ENCODE peak calls at places on chromosomes 6 and 20, in eight cellular contexts. L is HEK293T; R is cardiac muscle cell; S is LoVo; P is A172; O is effector CD4-positive, alpha-beta T cell; X is H54; Q is nephron progenitor cell. M is an unnamed sample.
A peak's percentile ranks its signal among the peaks of the same experiment; 100 is the strongest.

GRCh38 chr6:114648847-114649246 is 306.0 kb upstream of the HS3ST5 start:
- DNase-seq in L (no peak), R (no peak), S (no peak), P (no peak), O (no peak), X (no peak), Q (no peak), M (no peak)

GRCh38 chr6:159654483-159655098 is 38.5 kb downstream of the SOD2 start:
- DNase-seq in L (peak; percentile 48), R (peak; percentile 84), S (peak; percentile 62), P (peak; percentile 35), O (peak; percentile 7), X (peak; percentile 10), Q (peak; percentile 14), M (peak; percentile 11)

GRCh38 chr6:100173211-100173610 is 179.2 kb upstream of the MCHR2 start:
- DNase-seq in L (no peak), R (no peak), S (no peak), P (no peak), O (no peak), X (no peak), Q (no peak), M (no peak)

GRCh38 chr6:1602356-1602713 is 7.4 kb upstream of the FOXC1 start:
- DNase-seq in L (no peak), R (no peak), S (no peak), P (no peak), O (no peak), X (no peak), Q (no peak), M (no peak)

GRCh38 chr6:28898710-28898965 is 25.1 kb downstream of the TRIM27 start:
- DNase-seq in L (no peak), R (no peak), S (peak; percentile 2), P (no peak), O (no peak), X (no peak), Q (no peak), M (no peak)

GRCh38 chr6:161658216-161658615 is 384.4 kb upstream of the AGPAT4 start:
- DNase-seq in L (no peak), R (no peak), S (no peak), P (no peak), O (no peak), X (no peak), Q (no peak), M (no peak)

GRCh38 chr20:13856356-13856755 is 71.5 kb downstream of the NDUFAF5 start:
- DNase-seq in L (no peak), R (no peak), S (no peak), P (no peak), O (no peak), X (no peak), Q (no peak), M (no peak)

GRCh38 chr20:64223526-64224067 is 32.0 kb upstream of the PCMTD2 start:
- DNase-seq in L (peak; percentile 69), R (peak; percentile 37), S (no peak), P (no peak), O (no peak), X (no peak), Q (peak; percentile 80), M (no peak)

GRCh38 chr20:57476641-57477461 is 48.1 kb downstream of the CTCFL start:
- DNase-seq in L (no peak), R (no peak), S (no peak), P (no peak), O (no peak), X (no peak), Q (no peak), M (no peak)

GRCh38 chr6:475341-475740 is 83.8 kb downstream of the IRF4 start:
- DNase-seq in L (no peak), R (no peak), S (no peak), P (no peak), O (no peak), X (no peak), Q (no peak), M (no peak)

GRCh38 chr20:34922654-34923381 is 32.8 kb downstream of the GSS start:
- DNase-seq in L (no peak), R (peak; percentile 88), S (peak; percentile 22), P (peak; percentile 75), O (no peak), X (peak; percentile 51), Q (no peak), M (peak; percentile 60)

GRCh38 chr20:57620274-57620990 is at the start of gene ZBP1:
- DNase-seq in L (no peak), R (no peak), S (no peak), P (no peak), O (peak; percentile 23), X (no peak), Q (no peak), M (no peak)

GRCh38 chr6:53869964-53870363 is 75.2 kb downstream of the LRRC1 start:
- DNase-seq in L (no peak), R (no peak), S (no peak), P (no peak), O (no peak), X (no peak), Q (no peak), M (no peak)

GRCh38 chr20:32465092-32465900 is 107.2 kb downstream of the ASXL1 start:
- DNase-seq in L (no peak), R (peak; percentile 86), S (no peak), P (no peak), O (no peak), X (no peak), Q (peak; percentile 51), M (peak; percentile 53)

GRCh38 chr6:150874184-150874583 is 8.7 kb downstream of the MTHFD1L start:
- DNase-seq in L (no peak), R (no peak), S (no peak), P (no peak), O (no peak), X (no peak), Q (no peak), M (no peak)

GRCh38 chr6:110951986-110952794 is 6.3 kb upstream of the GTF3C6 start:
- DNase-seq in L (no peak), R (peak; percentile 71), S (peak; percentile 53), P (peak; percentile 42), O (no peak), X (no peak), Q (no peak), M (peak; percentile 96)

GRCh38 chr6:145349950-145350510 is 385.3 kb downstream of the EPM2A start:
- DNase-seq in L (no peak), R (no peak), S (no peak), P (no peak), O (no peak), X (no peak), Q (no peak), M (no peak)

GRCh38 chr20:10783660-10784336 is 110.0 kb upstream of the JAG1 start:
- DNase-seq in L (no peak), R (peak; percentile 33), S (no peak), P (no peak), O (no peak), X (no peak), Q (no peak), M (no peak)

GRCh38 chr20:2817891-2818595 is 1.9 kb downstream of the TMEM239 start:
- DNase-seq in L (no peak), R (peak; percentile 49), S (no peak), P (no peak), O (no peak), X (no peak), Q (no peak), M (no peak)

GRCh38 chr20:57867807-57868206 is 158.0 kb upstream of the PMEPA1 start:
- DNase-seq in L (no peak), R (no peak), S (no peak), P (no peak), O (no peak), X (no peak), Q (no peak), M (no peak)

GRCh38 chr20:62617711-62618483 is 24.4 kb upstream of the SLCO4A1 start:
- DNase-seq in L (no peak), R (no peak), S (no peak), P (peak; percentile 67), O (peak; percentile 28), X (peak; percentile 68), Q (no peak), M (no peak)

GRCh38 chr6:126077810-126078791 is 91.8 kb downstream of the TRMT11 start:
- DNase-seq in L (no peak), R (no peak), S (no peak), P (no peak), O (no peak), X (no peak), Q (no peak), M (no peak)

GRCh38 chr6:40436685-40437604 is 150.2 kb downstream of the LRFN2 start:
- DNase-seq in L (no peak), R (peak; percentile 30), S (no peak), P (peak; percentile 58), O (no peak), X (peak; percentile 14), Q (no peak), M (no peak)

GRCh38 chr6:52904562-52905279 is 4.8 kb downstream of the GSTA3 start:
- DNase-seq in L (peak; percentile 11), R (peak; percentile 12), S (no peak), P (peak; percentile 14), O (no peak), X (peak; percentile 20), Q (no peak), M (peak; percentile 29)

M was measured in A549.